ENCODE peak calls at places on chromosome 1, in nine cellular contexts. N is tibial nerve, C is H1, M is upper lobe of right lung, V is cardiac muscle cell, R is SK-N-SH, U is fibroblast of the aortic adventitia, Q is AG04450, W is astrocyte of the spinal cord. P is an unnamed sample.

GRCh38 chr1:14983277-14983676 is 170.3 kb upstream of the TMEM51 start:
- DNase-seq in C (no peak), R (no peak), Q (no peak), M (no peak), W (no peak), U (no peak), N (no peak), V (no peak), P (no peak)

GRCh38 chr1:96075704-96076455 is 645.7 kb upstream of the PTBP2 start:
- DNase-seq in C (no peak), U (no peak), Q (no peak), R (no peak), V (no peak), M (no peak), N (no peak), W (no peak), P (no peak)

GRCh38 chr1:226223786-226224244 is 351 bp downstream of the MIXL1 start:
- DNase-seq in U (no peak), W (peak), N (no peak), Q (no peak), R (peak), M (peak), V (peak), C (no peak), P (no peak)

GRCh38 chr1:163072658-163073057 is 3.5 kb downstream of the RGS4 start:
- DNase-seq in N (no peak), V (no peak), M (no peak), W (peak), C (no peak), R (no peak), Q (no peak), U (peak), P (no peak)

GRCh38 chr1:169676001-169676400 is 35.4 kb downstream of the SELL start:
- DNase-seq in R (no peak), M (no peak), Q (no peak), W (peak), N (no peak), C (peak), U (peak), V (no peak), P (no peak)

GRCh38 chr1:46181343-46182260 is 5.3 kb upstream of the P3R3URF start:
- DNase-seq in Q (no peak), N (no peak), M (no peak), R (no peak), V (no peak), W (peak), C (no peak), U (peak), P (no peak)

GRCh38 chr1:87641996-87642395 is 313.3 kb downstream of the LMO4 start:
- DNase-seq in C (no peak), W (no peak), Q (no peak), U (no peak), V (no peak), M (no peak), N (no peak), R (no peak), P (no peak)

GRCh38 chr1:225766967-225767413 is 10.6 kb upstream of the SRP9 start:
- DNase-seq in R (peak), M (no peak), Q (peak), C (no peak), N (no peak), V (no peak), U (peak), W (peak), P (no peak)

GRCh38 chr1:94672001-94672400 is 130.4 kb upstream of the F3 start:
- DNase-seq in R (no peak), M (no peak), U (peak), C (no peak), Q (no peak), W (no peak), V (no peak), N (no peak), P (no peak)

GRCh38 chr1:35902671-35903070 is 19.7 kb downstream of the AGO1 start:
- DNase-seq in C (no peak), R (no peak), W (no peak), N (no peak), Q (no peak), M (no peak), U (no peak), V (no peak), P (no peak)

GRCh38 chr1:8283058-8283884 is 34.6 kb upstream of the SLC45A1 start:
- DNase-seq in N (no peak), V (no peak), R (no peak), W (no peak), U (no peak), M (peak), Q (no peak), C (no peak), P (no peak)

GRCh38 chr1:2380816-2381591 is 10.3 kb downstream of the MORN1 start:
- DNase-seq in M (peak), R (no peak), W (no peak), C (no peak), N (no peak), Q (no peak), V (no peak), U (no peak), P (no peak)

GRCh38 chr1:2381741-2382620 is 9.4 kb downstream of the MORN1 start:
- DNase-seq in W (peak), Q (peak), C (peak), M (peak), U (peak), N (peak), R (peak), V (peak), P (peak)

GRCh38 chr1:2384130-2384860 is 7.1 kb downstream of the MORN1 start:
- DNase-seq in V (no peak), R (no peak), U (no peak), C (no peak), Q (no peak), N (no peak), W (no peak), M (peak), P (no peak)

GRCh38 chr1:2383576-2383975 is 7.8 kb downstream of the MORN1 start:
- DNase-seq in M (peak), V (no peak), C (no peak), W (no peak), Q (no peak), U (no peak), N (no peak), R (no peak), P (no peak)

DNA sequence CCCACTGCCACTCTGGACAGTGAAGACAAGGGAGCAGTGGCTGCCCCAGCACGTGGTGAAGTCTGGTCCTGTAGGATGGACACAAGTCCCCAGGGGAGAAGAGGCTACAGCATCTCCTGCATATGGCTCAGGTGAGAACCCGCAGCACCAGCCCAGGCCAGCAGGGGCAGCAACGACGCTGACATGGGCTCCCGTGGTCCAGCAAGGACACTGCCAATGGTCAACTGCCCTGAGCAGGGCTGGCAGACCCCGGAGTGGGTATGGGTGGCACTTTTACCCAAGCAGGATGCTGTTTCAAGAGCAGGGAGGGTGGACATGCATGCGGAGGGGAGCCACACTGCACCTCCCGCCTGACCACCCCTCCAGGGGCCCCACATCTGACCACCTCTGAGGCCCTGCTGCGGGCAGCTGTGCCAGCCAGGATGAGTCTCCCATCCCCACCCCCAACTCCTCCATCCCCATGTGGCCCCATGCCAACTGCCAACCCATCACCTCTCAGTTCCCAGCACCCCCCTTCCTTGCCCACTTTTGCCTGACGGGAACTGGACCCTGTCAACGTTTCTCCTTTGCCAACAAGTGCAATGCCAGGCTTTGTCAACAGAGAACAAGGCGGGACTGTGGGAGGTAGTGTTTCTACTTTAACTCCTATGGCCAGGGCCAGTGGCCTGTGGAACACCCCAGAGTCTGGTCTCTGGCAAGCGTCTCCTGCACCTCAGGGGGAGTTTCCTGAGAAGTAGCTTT is 8.6 kb downstream of the MORN1 start:
- DNase-seq in V (peak), M (peak), C (no peak), R (peak), W (peak), Q (no peak), U (no peak), N (no peak), P (peak)
- TF ChIP-seq CTCF in V (peak), M (peak), C (peak), R (peak), W (peak), Q (peak), U (peak), N (peak), P (no peak)

GRCh38 chr1:111507411-111508201 is 4.2 kb upstream of the ADORA3 start:
- DNase-seq in R (peak), Q (peak), V (peak), N (no peak), W (peak), M (peak), C (peak), U (peak), P (no peak)
- TF ChIP-seq CTCF in R (no peak), Q (peak), V (peak), N (no peak), W (peak), M (no peak), C (peak), U (no peak), P (no peak)

GRCh38 chr1:77796695-77797405 is 17.4 kb downstream of the MIGA1 start:
- DNase-seq in N (peak), C (no peak), U (no peak), M (no peak), R (no peak), W (no peak), Q (no peak), V (no peak), P (no peak)
- TF ChIP-seq CTCF in N (no peak), C (no peak), U (no peak), M (no peak), R (no peak), W (no peak), Q (no peak), V (no peak), P (no peak)

GRCh38 chr1:164671597-164672327 is 112.8 kb downstream of the PBX1 start:
- DNase-seq in W (no peak), R (no peak), C (no peak), M (no peak), N (no peak), Q (no peak), V (no peak), U (no peak), P (no peak)

GRCh38 chr1:164675342-164675904 is 116.4 kb downstream of the PBX1 start:
- DNase-seq in U (no peak), V (no peak), Q (no peak), N (no peak), C (no peak), R (no peak), W (no peak), M (no peak), P (no peak)

GRCh38 chr1:164670026-164670425 is 111.0 kb downstream of the PBX1 start:
- DNase-seq in U (no peak), C (no peak), V (no peak), N (no peak), W (no peak), R (no peak), M (no peak), Q (no peak), P (no peak)

GRCh38 chr1:164672610-164673009 is 113.6 kb downstream of the PBX1 start:
- DNase-seq in U (no peak), C (no peak), M (no peak), Q (no peak), V (no peak), N (no peak), R (no peak), W (no peak), P (no peak)

DNA sequence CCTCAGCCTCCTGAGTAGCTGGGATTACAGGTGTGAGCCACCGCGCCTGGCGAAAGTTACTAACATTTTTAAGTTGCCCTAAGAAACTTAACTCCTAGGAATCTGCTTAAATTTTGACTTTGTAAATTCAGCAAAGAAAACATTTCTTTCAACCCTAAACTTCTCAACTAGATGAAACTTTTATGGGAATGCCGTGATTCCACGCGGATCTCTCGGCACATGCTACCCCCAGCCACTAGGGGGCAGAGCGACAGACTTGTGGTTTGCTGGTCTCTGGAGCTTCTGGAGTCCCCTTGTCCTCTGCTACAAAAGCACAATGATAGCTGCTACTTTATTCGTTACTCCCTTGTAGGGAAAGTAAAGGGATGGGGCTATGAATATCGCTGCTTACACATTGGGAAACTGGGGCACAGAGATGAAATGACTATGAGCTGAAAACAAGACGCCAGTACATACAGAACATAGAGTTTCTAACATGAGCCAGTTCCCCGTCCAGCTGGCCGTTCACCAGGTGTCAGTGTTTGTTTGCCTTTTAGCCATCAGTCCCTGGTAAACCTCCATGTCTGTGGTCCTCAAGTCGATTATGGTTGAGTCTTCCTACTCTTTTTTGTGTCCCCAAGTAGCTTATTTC is 114.7 kb downstream of the PBX1 start:
- DNase-seq in C (peak), V (no peak), M (no peak), R (peak), U (no peak), W (no peak), Q (no peak), N (no peak), P (no peak)
- TF ChIP-seq CTCF in C (peak), V (peak), M (peak), R (peak), U (peak), W (peak), Q (peak), N (no peak), P (peak)

GRCh38 chr1:234683856-234684632 is 74.1 kb upstream of the IRF2BP2 start:
- DNase-seq in U (peak), N (peak), Q (no peak), M (peak), W (peak), R (no peak), V (no peak), C (no peak), P (no peak)

GRCh38 chr1:234681990-234682389 is 72.0 kb upstream of the IRF2BP2 start:
- DNase-seq in U (no peak), Q (no peak), V (no peak), M (no peak), N (no peak), R (no peak), W (no peak), C (no peak), P (no peak)

GRCh38 chr1:234681065-234681464 is 71.1 kb upstream of the IRF2BP2 start:
- DNase-seq in Q (no peak), R (no peak), M (no peak), U (no peak), W (no peak), V (no peak), N (no peak), C (no peak), P (no peak)

GRCh38 chr1:234683127-234683855 is 73.3 kb upstream of the IRF2BP2 start:
- DNase-seq in N (no peak), C (no peak), M (no peak), W (no peak), V (no peak), U (no peak), Q (no peak), R (no peak), P (no peak)

GRCh38 chr1:234680331-234680904 is 70.4 kb upstream of the IRF2BP2 start:
- DNase-seq in M (no peak), Q (no peak), R (no peak), V (no peak), W (no peak), N (no peak), U (no peak), C (no peak), P (no peak)
- TF ChIP-seq CTCF in M (no peak), Q (no peak), R (no peak), V (no peak), W (no peak), N (no peak), U (no peak), C (no peak), P (no peak)

GRCh38 chr1:89630046-89630445 is 2.9 kb upstream of the LRRC8C start:
- DNase-seq in Q (no peak), N (no peak), W (no peak), U (no peak), V (no peak), R (no peak), C (no peak), M (no peak), P (no peak)
- TF ChIP-seq CTCF in Q (no peak), N (no peak), W (no peak), U (no peak), V (no peak), R (no peak), C (no peak), M (no peak), P (no peak)

DNA sequence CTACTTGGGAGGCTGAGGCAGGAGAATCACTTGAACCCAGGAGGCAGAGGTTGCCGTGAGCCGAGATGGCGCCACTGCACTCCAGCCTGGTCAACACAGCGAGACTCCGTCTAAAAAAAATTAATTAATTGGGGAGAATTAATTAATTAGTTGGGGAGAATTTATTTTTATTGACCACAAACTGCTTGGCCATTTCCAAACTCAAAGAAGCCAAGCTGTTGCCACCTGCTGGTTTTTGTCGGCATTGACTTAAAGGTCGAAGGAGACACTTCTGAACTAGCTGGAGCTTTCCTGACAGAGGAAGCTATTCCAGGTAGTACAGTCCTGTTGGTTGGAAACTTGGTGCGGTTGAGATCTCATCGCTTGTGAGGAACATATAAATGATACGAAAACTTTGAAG is 13.1 kb downstream of the MAP1LC3C start:
- DNase-seq in V (peak), M (no peak), Q (no peak), U (peak), R (peak), C (no peak), N (no peak), W (peak), P (peak)
- TF ChIP-seq CTCF in V (peak), M (peak), Q (peak), U (peak), R (peak), C (peak), N (no peak), W (peak), P (peak)

GRCh38 chr1:27727126-27727525 is 1.4 kb downstream of the FAM76A start:
- DNase-seq in R (no peak), Q (no peak), U (peak), V (no peak), C (no peak), M (no peak), N (no peak), W (peak), P (no peak)

GRCh38 chr1:27724961-27725373 is 794 bp upstream of the FAM76A start:
- DNase-seq in Q (no peak), U (peak), V (no peak), R (peak), M (peak), N (no peak), C (peak), W (no peak), P (peak)

GRCh38 chr1:27725374-27726172 is at the start of gene FAM76A:
- DNase-seq in W (peak), V (peak), Q (peak), R (peak), M (peak), C (peak), N (peak), U (peak), P (peak)

DNA sequence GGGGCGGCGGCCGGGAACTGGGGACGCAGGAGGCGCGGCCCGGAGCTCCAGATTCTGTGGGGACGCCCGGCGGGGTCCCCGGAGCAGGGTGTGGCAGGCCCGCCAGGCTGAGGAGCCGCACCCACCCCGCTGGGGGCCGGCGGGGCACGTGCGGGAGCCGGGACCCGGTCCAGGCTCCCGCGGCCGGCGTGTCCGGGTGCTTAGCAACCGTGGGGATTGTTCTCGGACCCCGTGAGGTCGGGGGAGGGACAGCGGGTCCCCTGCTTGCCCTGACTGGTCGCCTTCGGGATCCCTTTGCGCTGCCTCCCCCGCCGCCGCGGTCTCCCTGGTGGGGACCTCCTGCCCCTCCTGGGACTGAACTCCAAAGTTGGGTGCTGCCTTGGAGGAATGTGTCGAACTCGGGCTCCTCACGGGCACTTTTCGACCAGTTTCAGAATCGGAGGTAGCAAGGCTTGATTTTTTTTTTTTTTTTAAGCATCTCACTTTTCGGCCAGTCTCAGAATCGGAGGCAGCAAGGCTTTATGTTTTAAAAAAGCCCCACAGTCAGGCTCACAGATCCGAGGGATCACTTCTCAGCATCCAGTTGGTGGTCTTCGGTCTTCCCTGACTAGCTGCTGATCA is 522 bp downstream of the FAM76A start:
- DNase-seq in R (peak), M (peak), N (no peak), C (no peak), V (peak), Q (no peak), W (peak), U (peak), P (peak)
- TF ChIP-seq CTCF in R (no peak), M (no peak), N (no peak), C (no peak), V (no peak), Q (no peak), W (no peak), U (no peak), P (no peak)

P was measured in D721Med.